ENCODE peak calls at places on chromosomes 1 and 21, in ten cellular contexts. U is B cell, F is A549, D is left ventricle myocardium inferior, T is K562, E is H9, P is type B pancreatic cell, Z is AG10803, M is prostate gland, V is progenitor cell of endocrine pancreas. Y is an unnamed sample.

GRCh38 chr1:232039303-232039702 is 412.7 kb downstream of the DISC1 start:
- DNase-seq in U (no peak), F (no peak), D (no peak), T (no peak), E (no peak), P (no peak), Z (no peak), M (no peak), V (no peak), Y (no peak)

GRCh38 chr1:209823143-209824041 is 4.4 kb upstream of the UTP25 start:
- DNase-seq in U (peak; percentile 66), F (peak; percentile 42), D (no peak), T (peak; percentile 65), E (no peak), P (no peak), Z (peak; percentile 73), M (peak; percentile 74), V (no peak), Y (no peak)

GRCh38 chr1:185843971-185844370 is 109.8 kb downstream of the HMCN1 start:
- DNase-seq in U (no peak), F (no peak), D (no peak), T (no peak), E (no peak), P (no peak), Z (peak; percentile 84), M (no peak), V (no peak), Y (no peak)

GRCh38 chr1:49448200-49448599 is 575.6 kb downstream of the AGBL4 start:
- DNase-seq in U (no peak), F (no peak), D (no peak), T (no peak), E (no peak), P (no peak), Z (no peak), M (no peak), V (no peak), Y (no peak)

GRCh38 chr1:200437556-200438203 is 27.8 kb upstream of the ZNF281 start:
- DNase-seq in U (no peak), F (no peak), D (no peak), T (no peak), E (no peak), P (no peak), Z (no peak), M (no peak), V (no peak), Y (no peak)

GRCh38 chr1:241482761-241483250 is 36.7 kb downstream of the FH start:
- DNase-seq in U (no peak), F (peak; percentile 31), D (no peak), T (no peak), E (no peak), P (no peak), Z (peak; percentile 87), M (no peak), V (no peak), Y (no peak)

GRCh38 chr1:22778842-22779520 is 68.3 kb downstream of the EPHB2 start:
- DNase-seq in U (no peak), F (no peak), D (peak; percentile 64), T (no peak), E (no peak), P (no peak), Z (no peak), M (no peak), V (no peak), Y (no peak)

GRCh38 chr1:148263128-148263905 is 111.2 kb upstream of the NBPF11 start:
- DNase-seq in U (peak; percentile 73), F (peak; percentile 65), D (peak; percentile 16), T (peak; percentile 57), E (peak; percentile 96), P (peak; percentile 75), Z (peak; percentile 47), M (peak; percentile 63), V (peak; percentile 28), Y (peak; percentile 60)

GRCh38 chr1:48789903-48790302 is 13.2 kb upstream of the BEND5 start:
- DNase-seq in U (no peak), F (no peak), D (no peak), T (no peak), E (no peak), P (no peak), Z (no peak), M (peak; percentile 43), V (no peak), Y (no peak)

GRCh38 chr1:9852410-9853301 is 28.9 kb upstream of the CLSTN1 start:
- DNase-seq in U (no peak), F (no peak), D (no peak), T (no peak), E (no peak), P (no peak), Z (peak; percentile 83), M (no peak), V (no peak), Y (no peak)

GRCh38 chr21:39721885-39722284 is 23.1 kb upstream of the IGSF5 start:
- DNase-seq in U (no peak), F (no peak), D (no peak), T (no peak), E (no peak), P (no peak), Z (no peak), M (no peak), V (no peak), Y (no peak)

GRCh38 chr1:167627615-167627864 is 2.5 kb upstream of the RCSD1 start:
- DNase-seq in U (peak; percentile 53), F (no peak), D (no peak), T (no peak), E (no peak), P (no peak), Z (no peak), M (no peak), V (no peak), Y (no peak)

GRCh38 chr1:22841754-22842370 is 130.8 kb downstream of the LACTBL1 start:
- DNase-seq in U (no peak), F (no peak), D (peak; percentile 57), T (no peak), E (no peak), P (no peak), Z (peak; percentile 48), M (no peak), V (no peak), Y (no peak)

GRCh38 chr1:161260939-161261858 is 2.7 kb downstream of the PCP4L1 start:
- DNase-seq in U (no peak), F (no peak), D (no peak), T (no peak), E (no peak), P (no peak), Z (no peak), M (peak; percentile 12), V (no peak), Y (peak; percentile 42)

GRCh38 chr1:84272401-84272800 is 29.1 kb upstream of the SAMD13 start:
- DNase-seq in U (peak; percentile 4), F (no peak), D (no peak), T (no peak), E (peak; percentile 38), P (no peak), Z (no peak), M (peak; percentile 72), V (no peak), Y (no peak)

GRCh38 chr1:21703318-21703963 is 34.3 kb upstream of the RAP1GAP start:
- DNase-seq in U (peak; percentile 21), F (peak; percentile 18), D (no peak), T (peak; percentile 48), E (no peak), P (no peak), Z (peak; percentile 87), M (no peak), V (no peak), Y (no peak)
- TF ChIP-seq CTCF in U (peak; percentile 62), F (peak; percentile 49), D (peak; percentile 36), T (peak; percentile 69), E (peak; percentile 61), P (peak; percentile 77), Z (peak; percentile 58), M (peak; percentile 55), V (peak; percentile 62), Y (peak; percentile 48)

DNA sequence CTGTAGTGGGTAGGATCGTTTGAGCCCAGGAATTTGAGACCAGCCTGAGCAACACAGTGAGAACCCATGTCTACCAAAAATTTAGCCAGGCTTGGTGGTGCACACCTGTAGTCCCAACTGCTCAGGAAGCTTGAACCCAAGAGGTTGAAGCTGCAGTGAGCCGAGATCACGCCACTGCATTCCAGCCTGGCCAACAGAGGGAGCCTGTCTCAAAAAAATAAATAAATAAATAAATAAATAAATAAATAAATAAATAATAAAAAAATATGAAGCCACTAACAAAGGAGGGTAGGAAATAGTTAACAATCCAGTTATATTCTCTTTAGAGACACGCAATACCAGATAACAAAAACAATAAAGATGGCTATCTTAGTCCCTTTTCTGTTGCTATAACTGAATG is 11.9 kb upstream of the CBR3 start:
- DNase-seq in U (no peak), F (no peak), D (no peak), T (no peak), E (no peak), P (no peak), Z (no peak), M (no peak), V (no peak), Y (no peak)
- TF ChIP-seq CTCF in U (no peak), F (peak; percentile 23), D (peak; percentile 65), T (peak; percentile 37), E (peak; percentile 64), P (peak; percentile 68), Z (peak; percentile 39), M (no peak), V (peak; percentile 47), Y (peak; percentile 33)

GRCh38 chr21:17231771-17232170 is 281.1 kb upstream of the CXADR start:
- DNase-seq in U (no peak), F (no peak), D (no peak), T (no peak), E (no peak), P (no peak), Z (no peak), M (no peak), V (no peak), Y (no peak)

GRCh38 chr21:17231124-17231523 is 281.7 kb upstream of the CXADR start:
- DNase-seq in U (no peak), F (no peak), D (no peak), T (no peak), E (no peak), P (no peak), Z (no peak), M (no peak), V (no peak), Y (no peak)
- TF ChIP-seq CTCF in U (no peak), F (no peak), D (no peak), T (no peak), E (no peak), P (peak; percentile 34), Z (no peak), M (no peak), V (no peak), Y (no peak)

DNA sequence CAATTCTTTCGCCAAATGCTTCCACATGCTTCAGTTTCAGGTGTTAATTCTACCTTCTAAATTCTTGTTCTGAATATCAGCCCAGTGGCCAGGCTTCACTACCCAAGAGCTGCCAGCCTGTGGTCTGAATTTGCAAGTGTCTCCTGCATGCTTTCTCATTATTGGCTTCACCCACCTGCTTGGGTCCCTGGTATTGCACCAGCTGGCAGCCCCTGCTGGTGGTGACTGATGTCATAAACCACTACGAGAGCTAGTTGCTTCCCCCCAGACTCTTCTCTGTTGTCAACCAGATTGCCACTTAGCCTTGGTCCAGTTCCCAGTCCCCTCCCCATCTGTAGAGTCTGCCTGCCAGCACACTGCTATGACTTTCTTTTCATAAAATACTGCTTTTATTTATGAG is 197.7 kb upstream of the DUSP10 start:
- DNase-seq in U (peak; percentile 73), F (no peak), D (no peak), T (no peak), E (no peak), P (no peak), Z (no peak), M (no peak), V (no peak), Y (no peak)
- TF ChIP-seq CTCF in U (peak; percentile 38), F (no peak), D (no peak), T (no peak), E (no peak), P (no peak), Z (no peak), M (no peak), V (no peak), Y (no peak)